ENCODE peak calls at places on chromosomes 11 and 22, in seven cellular contexts. One of them, this sample, is unnamed.

GRCh38 chr11:112302226-112302868 is 41.7 kb upstream of the PLET1 start:
- DNase-seq in myocyte: peak
- DNase-seq in fibroblast of the aortic adventitia: peak
- DNase-seq in germinal center: no peak
- DNase-seq in HT1080: no peak
- DNase-seq in stimulated activated CD4-positive, alpha-beta T cell treated with anti-CD3 and anti-CD28 coated beads, Interleukin-4, amount 100 ng/mL, for 1 hour: no peak
- DNase-seq in DND-41: no peak
- DNase-seq in this sample: no peak

GRCh38 chr11:44825058-44825795 is 98.5 kb downstream of the TSPAN18 start:
- DNase-seq in myocyte: no peak
- DNase-seq in fibroblast of the aortic adventitia: no peak
- DNase-seq in germinal center: no peak
- DNase-seq in HT1080: no peak
- DNase-seq in stimulated activated CD4-positive, alpha-beta T cell treated with anti-CD3 and anti-CD28 coated beads, Interleukin-4, amount 100 ng/mL, for 1 hour: no peak
- DNase-seq in DND-41: no peak
- DNase-seq in this sample: no peak

GRCh38 chr11:45967506-45967905 is 45.0 kb downstream of the LARGE2 start:
- DNase-seq in myocyte: peak
- DNase-seq in fibroblast of the aortic adventitia: no peak
- DNase-seq in germinal center: no peak
- DNase-seq in HT1080: no peak
- DNase-seq in stimulated activated CD4-positive, alpha-beta T cell treated with anti-CD3 and anti-CD28 coated beads, Interleukin-4, amount 100 ng/mL, for 1 hour: no peak
- DNase-seq in DND-41: no peak
- DNase-seq in this sample: no peak

GRCh38 chr11:62857541-62857982 is 18.2 kb upstream of the WDR74 start:
- DNase-seq in myocyte: no peak
- DNase-seq in fibroblast of the aortic adventitia: no peak
- DNase-seq in germinal center: no peak
- DNase-seq in HT1080: no peak
- DNase-seq in stimulated activated CD4-positive, alpha-beta T cell treated with anti-CD3 and anti-CD28 coated beads, Interleukin-4, amount 100 ng/mL, for 1 hour: no peak
- DNase-seq in DND-41: no peak
- DNase-seq in this sample: no peak

GRCh38 chr11:130166457-130166784 is 6.8 kb downstream of the ST14 start:
- DNase-seq in myocyte: peak
- DNase-seq in fibroblast of the aortic adventitia: peak
- DNase-seq in germinal center: peak
- DNase-seq in HT1080: peak
- DNase-seq in stimulated activated CD4-positive, alpha-beta T cell treated with anti-CD3 and anti-CD28 coated beads, Interleukin-4, amount 100 ng/mL, for 1 hour: no peak
- DNase-seq in DND-41: no peak
- DNase-seq in this sample: no peak

GRCh38 chr11:34158661-34159060 is 53.2 kb downstream of the NAT10 start:
- DNase-seq in myocyte: no peak
- DNase-seq in fibroblast of the aortic adventitia: no peak
- DNase-seq in germinal center: no peak
- DNase-seq in HT1080: no peak
- DNase-seq in stimulated activated CD4-positive, alpha-beta T cell treated with anti-CD3 and anti-CD28 coated beads, Interleukin-4, amount 100 ng/mL, for 1 hour: no peak
- DNase-seq in DND-41: no peak
- DNase-seq in this sample: no peak

GRCh38 chr11:1054143-1055108 is 17.9 kb upstream of the MUC6 start:
- DNase-seq in myocyte: peak
- DNase-seq in fibroblast of the aortic adventitia: peak
- DNase-seq in germinal center: no peak
- DNase-seq in HT1080: no peak
- DNase-seq in stimulated activated CD4-positive, alpha-beta T cell treated with anti-CD3 and anti-CD28 coated beads, Interleukin-4, amount 100 ng/mL, for 1 hour: no peak
- DNase-seq in DND-41: no peak
- DNase-seq in this sample: no peak

GRCh38 chr11:80144932-80145612 is 704.2 kb upstream of the TENM4 start:
- DNase-seq in myocyte: no peak
- DNase-seq in fibroblast of the aortic adventitia: no peak
- DNase-seq in germinal center: no peak
- DNase-seq in HT1080: no peak
- DNase-seq in stimulated activated CD4-positive, alpha-beta T cell treated with anti-CD3 and anti-CD28 coated beads, Interleukin-4, amount 100 ng/mL, for 1 hour: no peak
- DNase-seq in DND-41: no peak
- DNase-seq in this sample: no peak

GRCh38 chr11:69837791-69838190 is 18.6 kb upstream of the FGF3 start:
- DNase-seq in myocyte: no peak
- DNase-seq in fibroblast of the aortic adventitia: no peak
- DNase-seq in germinal center: no peak
- DNase-seq in HT1080: no peak
- DNase-seq in stimulated activated CD4-positive, alpha-beta T cell treated with anti-CD3 and anti-CD28 coated beads, Interleukin-4, amount 100 ng/mL, for 1 hour: no peak
- DNase-seq in DND-41: no peak
- DNase-seq in this sample: no peak

GRCh38 chr22:25494774-25495173 is 69.7 kb upstream of the GRK3 start:
- DNase-seq in myocyte: no peak
- DNase-seq in fibroblast of the aortic adventitia: no peak
- DNase-seq in germinal center: no peak
- DNase-seq in HT1080: no peak
- DNase-seq in stimulated activated CD4-positive, alpha-beta T cell treated with anti-CD3 and anti-CD28 coated beads, Interleukin-4, amount 100 ng/mL, for 1 hour: no peak
- DNase-seq in DND-41: no peak
- DNase-seq in this sample: no peak

GRCh38 chr22:32396746-32397145 is 15.3 kb downstream of the RTCB start:
- DNase-seq in myocyte: peak
- DNase-seq in fibroblast of the aortic adventitia: peak
- DNase-seq in germinal center: no peak
- DNase-seq in HT1080: no peak
- DNase-seq in stimulated activated CD4-positive, alpha-beta T cell treated with anti-CD3 and anti-CD28 coated beads, Interleukin-4, amount 100 ng/mL, for 1 hour: no peak
- DNase-seq in DND-41: no peak
- DNase-seq in this sample: no peak

GRCh38 chr11:65903715-65904114 is 3.5 kb upstream of the FOSL1 start:
- DNase-seq in myocyte: no peak
- DNase-seq in fibroblast of the aortic adventitia: no peak
- DNase-seq in germinal center: no peak
- DNase-seq in HT1080: no peak
- DNase-seq in stimulated activated CD4-positive, alpha-beta T cell treated with anti-CD3 and anti-CD28 coated beads, Interleukin-4, amount 100 ng/mL, for 1 hour: no peak
- DNase-seq in DND-41: no peak
- DNase-seq in this sample: no peak

GRCh38 chr11:59212744-59213573 is at the start of gene MPEG1:
- DNase-seq in myocyte: no peak
- DNase-seq in fibroblast of the aortic adventitia: no peak
- DNase-seq in germinal center: peak
- DNase-seq in HT1080: no peak
- DNase-seq in stimulated activated CD4-positive, alpha-beta T cell treated with anti-CD3 and anti-CD28 coated beads, Interleukin-4, amount 100 ng/mL, for 1 hour: no peak
- DNase-seq in DND-41: no peak
- DNase-seq in this sample: no peak

GRCh38 chr11:27183672-27184457 is 143.2 kb downstream of the BBOX1 start:
- DNase-seq in myocyte: peak
- DNase-seq in fibroblast of the aortic adventitia: peak
- DNase-seq in germinal center: peak
- DNase-seq in HT1080: peak
- DNase-seq in stimulated activated CD4-positive, alpha-beta T cell treated with anti-CD3 and anti-CD28 coated beads, Interleukin-4, amount 100 ng/mL, for 1 hour: peak
- DNase-seq in DND-41: peak
- DNase-seq in this sample: no peak

GRCh38 chr11:67178878-67179277 is 59.8 kb downstream of the KDM2A start:
- DNase-seq in myocyte: no peak
- DNase-seq in fibroblast of the aortic adventitia: no peak
- DNase-seq in germinal center: no peak
- DNase-seq in HT1080: no peak
- DNase-seq in stimulated activated CD4-positive, alpha-beta T cell treated with anti-CD3 and anti-CD28 coated beads, Interleukin-4, amount 100 ng/mL, for 1 hour: no peak
- DNase-seq in DND-41: no peak
- DNase-seq in this sample: no peak

GRCh38 chr11:10095412-10096207 is 198.4 kb downstream of the SBF2 start:
- DNase-seq in myocyte: no peak
- DNase-seq in fibroblast of the aortic adventitia: no peak
- DNase-seq in germinal center: no peak
- DNase-seq in HT1080: no peak
- DNase-seq in stimulated activated CD4-positive, alpha-beta T cell treated with anti-CD3 and anti-CD28 coated beads, Interleukin-4, amount 100 ng/mL, for 1 hour: no peak
- DNase-seq in DND-41: no peak
- DNase-seq in this sample: no peak

GRCh38 chr22:21045585-21046294 is at the start of gene LRRC74B:
- DNase-seq in myocyte: peak
- DNase-seq in fibroblast of the aortic adventitia: peak
- DNase-seq in germinal center: peak
- DNase-seq in HT1080: peak
- DNase-seq in stimulated activated CD4-positive, alpha-beta T cell treated with anti-CD3 and anti-CD28 coated beads, Interleukin-4, amount 100 ng/mL, for 1 hour: peak
- DNase-seq in DND-41: peak
- DNase-seq in this sample: peak

GRCh38 chr11:36793542-36793926 is 195.5 kb upstream of the RAG2 start:
- DNase-seq in myocyte: no peak
- DNase-seq in fibroblast of the aortic adventitia: peak
- DNase-seq in germinal center: no peak
- DNase-seq in HT1080: no peak
- DNase-seq in stimulated activated CD4-positive, alpha-beta T cell treated with anti-CD3 and anti-CD28 coated beads, Interleukin-4, amount 100 ng/mL, for 1 hour: no peak
- DNase-seq in DND-41: no peak
- DNase-seq in this sample: no peak

GRCh38 chr22:30596886-30597285 is 5.2 kb upstream of the PES1 start:
- DNase-seq in myocyte: no peak
- DNase-seq in fibroblast of the aortic adventitia: no peak
- DNase-seq in germinal center: no peak
- DNase-seq in HT1080: no peak
- DNase-seq in stimulated activated CD4-positive, alpha-beta T cell treated with anti-CD3 and anti-CD28 coated beads, Interleukin-4, amount 100 ng/mL, for 1 hour: no peak
- DNase-seq in DND-41: no peak
- DNase-seq in this sample: no peak

GRCh38 chr11:59429924-59430516 is 3.8 kb upstream of the OR5A2 start:
- DNase-seq in myocyte: peak
- DNase-seq in fibroblast of the aortic adventitia: peak
- DNase-seq in germinal center: peak
- DNase-seq in HT1080: peak
- DNase-seq in stimulated activated CD4-positive, alpha-beta T cell treated with anti-CD3 and anti-CD28 coated beads, Interleukin-4, amount 100 ng/mL, for 1 hour: no peak
- DNase-seq in DND-41: peak
- DNase-seq in this sample: no peak

GRCh38 chr11:65968600-65969482 is 7.3 kb downstream of the SART1 start:
- DNase-seq in myocyte: peak
- DNase-seq in fibroblast of the aortic adventitia: no peak
- DNase-seq in germinal center: no peak
- DNase-seq in HT1080: no peak
- DNase-seq in stimulated activated CD4-positive, alpha-beta T cell treated with anti-CD3 and anti-CD28 coated beads, Interleukin-4, amount 100 ng/mL, for 1 hour: no peak
- DNase-seq in DND-41: no peak
- DNase-seq in this sample: no peak

GRCh38 chr11:61488651-61489291 is 19.8 kb upstream of the LRRC10B start:
- DNase-seq in myocyte: no peak
- DNase-seq in fibroblast of the aortic adventitia: peak
- DNase-seq in germinal center: no peak
- DNase-seq in HT1080: no peak
- DNase-seq in stimulated activated CD4-positive, alpha-beta T cell treated with anti-CD3 and anti-CD28 coated beads, Interleukin-4, amount 100 ng/mL, for 1 hour: no peak
- DNase-seq in DND-41: no peak
- DNase-seq in this sample: peak

GRCh38 chr22:21449531-21450319 is 17.5 kb upstream of the TMEM191C start:
- DNase-seq in myocyte: no peak
- DNase-seq in fibroblast of the aortic adventitia: no peak
- DNase-seq in germinal center: no peak
- DNase-seq in HT1080: no peak
- DNase-seq in stimulated activated CD4-positive, alpha-beta T cell treated with anti-CD3 and anti-CD28 coated beads, Interleukin-4, amount 100 ng/mL, for 1 hour: no peak
- DNase-seq in DND-41: no peak
- DNase-seq in this sample: no peak

GRCh38 chr11:102341844-102342318 is 5.1 kb upstream of the BIRC2 start:
- DNase-seq in myocyte: peak
- DNase-seq in fibroblast of the aortic adventitia: peak
- DNase-seq in germinal center: peak
- DNase-seq in HT1080: peak
- DNase-seq in stimulated activated CD4-positive, alpha-beta T cell treated with anti-CD3 and anti-CD28 coated beads, Interleukin-4, amount 100 ng/mL, for 1 hour: peak
- DNase-seq in DND-41: peak
- DNase-seq in this sample: peak

GRCh38 chr22:42688241-42688913 is 32.3 kb downstream of the A4GALT start:
- DNase-seq in myocyte: peak
- DNase-seq in fibroblast of the aortic adventitia: peak
- DNase-seq in germinal center: no peak
- DNase-seq in HT1080: peak
- DNase-seq in stimulated activated CD4-positive, alpha-beta T cell treated with anti-CD3 and anti-CD28 coated beads, Interleukin-4, amount 100 ng/mL, for 1 hour: no peak
- DNase-seq in DND-41: no peak
- DNase-seq in this sample: peak

GRCh38 chr11:78212586-78213371 is 24.1 kb downstream of the USP35 start:
- DNase-seq in myocyte: peak
- DNase-seq in fibroblast of the aortic adventitia: peak
- DNase-seq in germinal center: no peak
- DNase-seq in HT1080: no peak
- DNase-seq in stimulated activated CD4-positive, alpha-beta T cell treated with anti-CD3 and anti-CD28 coated beads, Interleukin-4, amount 100 ng/mL, for 1 hour: no peak
- DNase-seq in DND-41: no peak
- DNase-seq in this sample: no peak

GRCh38 chr11:75478690-75479597 is 45.9 kb upstream of the KLHL35 start:
- DNase-seq in myocyte: no peak
- DNase-seq in fibroblast of the aortic adventitia: no peak
- DNase-seq in germinal center: no peak
- DNase-seq in HT1080: no peak
- DNase-seq in stimulated activated CD4-positive, alpha-beta T cell treated with anti-CD3 and anti-CD28 coated beads, Interleukin-4, amount 100 ng/mL, for 1 hour: no peak
- DNase-seq in DND-41: no peak
- DNase-seq in this sample: no peak

This sample was measured in ecto neural progenitor cell.